ENCODE peak calls at places on chromosomes 7 and 10, in six cellular contexts. Z is retina; F is neural crest cell; C is activated T-helper 1 cell treated with Interleukin-2 at 50 U/mL for 16 hours; D is stimulated activated CD8-positive, alpha-beta memory T cell treated with anti-CD3 and anti-CD28 coated beads, Interleukin-15, amount 100 ng/mL, for 24 hours; K is HFFc6. X is an unnamed sample.

GRCh38 chr10:73647211-73647874 is 6.1 kb upstream of the MYOZ1 start:
- DNase-seq in Z (peak; percentile 88), F (peak; percentile 29), C (no peak), D (peak; percentile 3), K (no peak), X (no peak)

GRCh38 chr10:29146311-29146710 is 142.6 kb upstream of the LYZL1 start:
- DNase-seq in Z (no peak), F (no peak), C (no peak), D (no peak), K (no peak), X (no peak)

GRCh38 chr7:19815546-19815945 is 42.1 kb upstream of the TMEM196 start:
- DNase-seq in Z (no peak), F (no peak), C (no peak), D (no peak), K (no peak), X (no peak)

GRCh38 chr7:38760226-38760625 is 129.1 kb upstream of the AMPH start:
- DNase-seq in Z (no peak), F (no peak), C (no peak), D (no peak), K (no peak), X (no peak)

GRCh38 chr10:28940158-28940888 is 263.0 kb downstream of the BAMBI start:
- DNase-seq in Z (no peak), F (no peak), C (no peak), D (no peak), K (no peak), X (no peak)

GRCh38 chr10:93912443-93912842 is 18.7 kb downstream of the SLC35G1 start:
- DNase-seq in Z (no peak), F (no peak), C (no peak), D (no peak), K (no peak), X (no peak)

GRCh38 chr7:90262438-90262837 is 17.5 kb downstream of the CFAP69 start:
- DNase-seq in Z (no peak), F (no peak), C (no peak), D (no peak), K (peak; percentile 50), X (no peak)

GRCh38 chr10:127735156-127735555 is 1.8 kb upstream of the FOXI2 start:
- DNase-seq in Z (peak; percentile 17), F (no peak), C (no peak), D (no peak), K (no peak), X (no peak)

GRCh38 chr10:27153855-27154198 is 357 bp downstream of the YME1L1 start:
- DNase-seq in Z (no peak), F (no peak), C (no peak), D (no peak), K (no peak), X (no peak)

GRCh38 chr10:33571616-33572015 is 237.1 kb upstream of the NRP1 start:
- DNase-seq in Z (no peak), F (no peak), C (no peak), D (no peak), K (no peak), X (no peak)

GRCh38 chr7:69049341-69049740 is 548.9 kb upstream of the AUTS2 start:
- DNase-seq in Z (no peak), F (no peak), C (no peak), D (no peak), K (no peak), X (no peak)

GRCh38 chr10:8137272-8137680 is 82.8 kb downstream of the GATA3 start:
- DNase-seq in Z (no peak), F (no peak), C (no peak), D (no peak), K (no peak), X (no peak)

GRCh38 chr10:62648941-62649340 is 155.6 kb upstream of the ADO start:
- DNase-seq in Z (no peak), F (no peak), C (no peak), D (no peak), K (no peak), X (no peak)

GRCh38 chr7:11702938-11703337 is 129.1 kb downstream of the THSD7A start:
- DNase-seq in Z (peak; percentile 35), F (no peak), C (no peak), D (no peak), K (no peak), X (no peak)

GRCh38 chr10:78780551-78780961 is 288.2 kb upstream of the ZMIZ1 start:
- DNase-seq in Z (no peak), F (no peak), C (no peak), D (no peak), K (no peak), X (no peak)

GRCh38 chr7:112898432-112899290 is 108.5 kb upstream of the TMEM168 start:
- DNase-seq in Z (no peak), F (peak; percentile 46), C (no peak), D (no peak), K (peak; percentile 69), X (no peak)

GRCh38 chr10:22641743-22642142 is 72.6 kb downstream of the PIP4K2A start:
- DNase-seq in Z (no peak), F (no peak), C (no peak), D (no peak), K (no peak), X (no peak)

GRCh38 chr10:124448696-124449169 is 1.1 kb downstream of the NKX1-2 start:
- DNase-seq in Z (peak; percentile 47), F (no peak), C (no peak), D (no peak), K (no peak), X (no peak)

GRCh38 chr7:151109094-151110048 is 23.1 kb downstream of the AGAP3 start:
- DNase-seq in Z (no peak), F (no peak), C (no peak), D (no peak), K (no peak), X (no peak)

GRCh38 chr7:103637080-103637479 is 191.1 kb upstream of the SLC26A5 start:
- DNase-seq in Z (no peak), F (no peak), C (no peak), D (no peak), K (peak; percentile 84), X (no peak)

GRCh38 chr10:62022830-62023229 is 121.3 kb downstream of the ARID5B start:
- DNase-seq in Z (no peak), F (no peak), C (no peak), D (no peak), K (no peak), X (no peak)

GRCh38 chr10:85646312-85646711 is 720.3 kb downstream of the GRID1 start:
- DNase-seq in Z (no peak), F (no peak), C (no peak), D (no peak), K (no peak), X (no peak)

GRCh38 chr10:58972576-58973234 is 203.7 kb upstream of the PHYHIPL start:
- DNase-seq in Z (peak; percentile 70), F (no peak), C (no peak), D (no peak), K (no peak), X (no peak)

GRCh38 chr7:133746305-133746704 is 380.8 kb upstream of the LRGUK start:
- DNase-seq in Z (no peak), F (no peak), C (no peak), D (no peak), K (no peak), X (no peak)

GRCh38 chr10:119481781-119482426 is 60.6 kb downstream of the RGS10 start:
- DNase-seq in Z (no peak), F (no peak), C (no peak), D (no peak), K (no peak), X (no peak)

X was measured in activated naive CD4-positive, alpha-beta T cell.